ENCODE peak calls at places on chromosomes 12 and 14, in eight cellular contexts. P, I, L, G, K, A, O and S are unnamed samples.

GRCh38 chr14:80587096-80587724 is 354.3 kb downstream of the CEP128 start:
- DNase-seq in P (no peak), I (peak; percentile 48), L (peak; percentile 21), G (peak; percentile 65), K (peak; percentile 89), A (no peak), O (no peak), S (no peak)

GRCh38 chr12:106461730-106462129 is 104.2 kb downstream of the POLR3B start:
- DNase-seq in P (no peak), I (no peak), L (no peak), G (no peak), K (no peak), A (no peak), O (no peak), S (no peak)

GRCh38 chr12:60535363-60535762 is 939.5 kb downstream of the SLC16A7 start:
- DNase-seq in P (no peak), I (peak; percentile 0), L (no peak), G (no peak), K (no peak), A (no peak), O (no peak), S (no peak)

GRCh38 chr14:96816281-96816680 is 19.1 kb downstream of the VRK1 start:
- DNase-seq in P (no peak), I (no peak), L (no peak), G (no peak), K (no peak), A (no peak), O (no peak), S (no peak)

GRCh38 chr12:59874781-59875180 is 279.0 kb downstream of the SLC16A7 start:
- DNase-seq in P (no peak), I (peak; percentile 21), L (no peak), G (no peak), K (no peak), A (no peak), O (no peak), S (no peak)

GRCh38 chr12:109752117-109753053 is 38.8 kb downstream of the FAM222A start:
- DNase-seq in P (peak; percentile 40), I (no peak), L (no peak), G (no peak), K (no peak), A (no peak), O (peak; percentile 23), S (no peak)

GRCh38 chr12:27539191-27539631 is 15.2 kb downstream of the PPFIBP1 start:
- DNase-seq in P (no peak), I (peak; percentile 71), L (no peak), G (no peak), K (no peak), A (peak; percentile 51), O (no peak), S (no peak)

GRCh38 chr14:38405851-38406630 is 150.1 kb upstream of the CLEC14A start:
- DNase-seq in P (no peak), I (peak; percentile 66), L (no peak), G (peak; percentile 0), K (no peak), A (no peak), O (no peak), S (no peak)

GRCh38 chr12:93844385-93844784 is 167.2 kb downstream of the CRADD start:
- DNase-seq in P (no peak), I (no peak), L (no peak), G (no peak), K (no peak), A (no peak), O (no peak), S (no peak)

GRCh38 chr12:15688202-15688736 is 100.9 kb downstream of the EPS8 start:
- DNase-seq in P (peak; percentile 94), I (no peak), L (peak; percentile 93), G (peak; percentile 76), K (no peak), A (no peak), O (peak; percentile 31), S (no peak)

GRCh38 chr14:103932791-103933490 is 4.7 kb downstream of the TDRD9 start:
- DNase-seq in P (no peak), I (no peak), L (no peak), G (no peak), K (no peak), A (no peak), O (no peak), S (no peak)

GRCh38 chr14:104677506-104678332 is 11.7 kb upstream of the INF2 start:
- DNase-seq in P (peak; percentile 93), I (peak; percentile 81), L (no peak), G (peak; percentile 85), K (no peak), A (peak; percentile 53), O (peak; percentile 69), S (no peak)

GRCh38 chr12:58310368-58310767 is 369.0 kb downstream of the ATP23 start:
- DNase-seq in P (no peak), I (peak; percentile 78), L (no peak), G (peak; percentile 72), K (no peak), A (no peak), O (no peak), S (no peak)

GRCh38 chr12:6700646-6701051 is at the start of gene PIANP:
- DNase-seq in P (peak; percentile 89), I (peak; percentile 21), L (no peak), G (no peak), K (no peak), A (no peak), O (peak; percentile 36), S (no peak)

DNA sequence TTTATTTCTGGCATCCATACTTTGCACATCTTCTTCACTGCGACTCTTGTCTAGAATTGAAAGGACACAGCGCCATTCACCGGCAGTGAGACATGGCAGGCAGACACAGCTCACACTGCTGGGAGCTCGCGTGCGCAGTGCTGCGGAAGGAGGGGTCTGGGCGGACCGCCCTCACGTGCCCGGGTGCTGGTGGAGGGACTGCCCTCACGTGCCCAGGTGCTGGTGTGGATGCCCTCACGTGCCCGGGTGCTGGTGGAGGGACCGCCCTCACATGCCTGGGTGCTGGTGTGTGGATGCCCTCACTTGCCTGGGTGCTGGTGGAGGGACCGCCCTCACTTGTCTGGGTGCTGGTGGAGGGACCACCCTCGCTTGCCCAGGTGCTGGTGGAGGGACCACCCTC is 27.9 kb upstream of the GOLGA3 start:
- DNase-seq in P (no peak), I (no peak), L (no peak), G (no peak), K (no peak), A (no peak), O (no peak), S (no peak)
- TF ChIP-seq POLR2A in P (no peak), I (no peak), L (no peak), G (no peak), K (no peak), A (no peak), O (no peak), S (no peak)

DNA sequence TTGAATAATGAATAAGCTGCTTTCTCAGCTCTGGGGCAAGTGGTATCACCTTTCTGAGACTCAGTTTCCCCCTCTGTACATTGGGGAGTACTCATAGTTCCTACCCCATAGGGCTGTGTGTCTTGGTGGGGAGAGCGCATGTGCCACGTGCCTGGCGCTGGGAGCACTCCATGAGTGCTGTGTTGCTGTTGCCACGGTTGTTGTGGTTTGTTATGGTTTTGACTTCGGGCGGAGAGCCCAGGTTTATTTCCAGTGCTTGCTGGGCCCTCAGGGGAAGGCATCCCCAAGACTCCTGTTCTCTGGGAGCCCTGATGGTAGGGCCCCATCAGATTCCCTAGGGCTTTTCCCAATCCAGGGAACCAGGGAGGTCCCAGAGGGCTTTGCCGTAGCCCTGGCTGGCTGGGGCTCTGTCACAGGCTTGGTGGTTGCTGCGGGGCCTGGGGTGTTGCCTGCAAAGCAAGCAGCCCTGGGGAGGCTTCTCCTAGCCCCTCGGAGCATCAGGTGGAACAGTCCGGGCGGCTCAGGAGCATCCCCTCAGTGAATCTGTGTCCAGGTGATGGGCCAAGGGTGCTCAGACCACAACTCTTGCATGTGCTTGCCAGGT is 18.6 kb downstream of the SH2B3 start:
- DNase-seq in P (no peak), I (no peak), L (no peak), G (no peak), K (no peak), A (no peak), O (no peak), S (no peak)
- TF ChIP-seq POLR2A in P (no peak), I (no peak), L (no peak), G (no peak), K (no peak), A (no peak), O (no peak), S (no peak)

GRCh38 chr14:24141030-24141880 is at the start of gene EMC9:
- DNase-seq in P (peak; percentile 100), I (peak; percentile 99), L (peak; percentile 99), G (peak; percentile 99), K (peak; percentile 97), A (peak; percentile 100), O (peak; percentile 100), S (peak; percentile 98)
- TF ChIP-seq POLR2A in P (no peak), I (peak; percentile 84), L (peak; percentile 96), G (peak; percentile 81), K (peak; percentile 94), A (peak; percentile 94), O (no peak), S (peak; percentile 67)

DNA sequence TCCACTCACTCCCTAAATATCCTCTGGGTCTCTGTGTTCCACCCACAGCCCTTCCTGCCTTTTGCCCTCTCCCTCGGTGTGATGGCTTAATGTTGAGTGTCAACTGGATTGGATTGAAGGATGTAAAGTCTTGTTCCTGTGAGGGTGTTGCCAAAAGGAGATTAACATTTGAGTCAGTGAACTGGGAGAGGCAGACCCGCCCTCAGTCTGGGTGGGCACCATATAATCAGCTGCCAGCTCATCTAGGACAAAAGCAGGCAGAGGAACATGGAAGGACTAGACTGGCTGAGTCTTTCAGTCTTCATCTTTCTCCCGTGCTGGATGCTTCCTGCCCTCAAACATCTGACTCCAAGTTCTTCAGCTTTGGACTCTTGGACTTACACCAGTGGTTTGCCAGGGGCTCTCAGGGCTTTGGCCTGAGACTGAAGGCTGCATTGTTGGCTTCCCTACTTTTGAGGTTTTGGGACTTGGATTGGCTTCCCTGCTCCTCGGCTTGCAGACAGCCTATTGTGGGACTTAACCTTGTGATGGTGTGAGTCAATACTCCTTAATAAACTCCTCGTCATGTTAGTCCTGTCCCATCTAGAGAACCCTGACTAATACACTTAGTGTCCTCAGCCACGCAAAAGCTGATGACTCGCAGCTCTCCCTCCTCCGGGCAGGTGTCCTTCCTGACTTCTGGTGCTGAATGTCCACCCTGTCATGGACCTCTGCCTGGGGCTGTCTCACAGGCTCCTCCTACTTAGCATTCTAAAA is 5.9 kb downstream of the DGLUCY start:
- DNase-seq in P (no peak), I (peak; percentile 89), L (peak; percentile 81), G (peak; percentile 33), K (no peak), A (no peak), O (peak; percentile 33), S (no peak)
- TF ChIP-seq POLR2A in P (no peak), I (no peak), L (no peak), G (no peak), K (no peak), A (no peak), O (no peak), S (no peak)

DNA sequence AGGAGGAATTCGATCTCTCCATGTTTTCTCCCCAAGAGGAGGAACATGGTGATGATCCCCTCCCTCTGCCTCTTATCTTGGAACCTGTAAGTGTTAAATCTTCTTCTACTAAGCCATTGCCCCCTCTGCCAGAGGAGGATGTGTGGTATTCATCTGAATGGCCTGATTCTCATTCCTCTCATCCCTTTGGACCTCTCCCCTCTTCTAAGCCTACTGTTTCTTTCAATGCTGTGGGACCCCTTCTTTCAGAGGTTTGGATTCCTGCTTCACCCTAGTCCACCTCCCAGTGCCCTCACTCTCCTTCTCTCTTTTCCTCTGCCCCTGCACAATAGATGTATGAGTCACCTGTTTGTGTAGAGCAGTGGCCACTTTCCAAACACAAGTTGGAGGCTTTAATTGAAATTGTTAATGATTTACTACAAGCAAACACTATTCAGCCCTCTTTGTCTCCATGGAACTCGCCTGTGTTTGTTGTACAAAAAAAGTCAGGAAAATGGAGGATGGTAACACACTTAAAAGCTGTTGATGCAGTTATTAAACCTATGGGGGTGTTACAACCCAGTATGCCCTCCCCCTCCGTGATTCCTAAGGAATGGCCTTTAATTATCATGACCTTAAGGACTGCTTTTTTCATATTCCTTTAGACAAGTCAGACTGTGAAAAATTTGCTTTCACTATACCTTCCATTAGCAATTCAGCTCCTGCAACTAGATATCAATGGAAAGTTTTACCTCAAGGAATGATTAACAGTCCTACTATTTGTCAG is 192.1 kb upstream of the ALG10B start:
- DNase-seq in P (no peak), I (no peak), L (no peak), G (peak; percentile 88), K (no peak), A (no peak), O (peak; percentile 56), S (no peak)
- TF ChIP-seq POLR2A in P (no peak), I (no peak), L (no peak), G (no peak), K (no peak), A (no peak), O (no peak), S (no peak)